ENCODE peak calls at places on chromosome 18, in eight cellular contexts. One of them, this sample, is unnamed.

GRCh38 chr18:55585586-55586521 is 2.1 kb downstream of the TCF4 start:
- DNase-seq in GM23338: peak
- DNase-seq in Karpas-422: peak
- DNase-seq in A549: no peak
- DNase-seq in H9: peak
- DNase-seq in astrocyte: peak
- DNase-seq in OCI-LY7: peak
- DNase-seq in GM23248: peak
- DNase-seq in this sample: peak

GRCh38 chr18:62357079-62357719 is 32.1 kb downstream of the TNFRSF11A start:
- DNase-seq in GM23338: no peak
- DNase-seq in Karpas-422: no peak
- DNase-seq in A549: no peak
- DNase-seq in H9: no peak
- DNase-seq in astrocyte: no peak
- DNase-seq in OCI-LY7: no peak
- DNase-seq in GM23248: no peak
- DNase-seq in this sample: no peak

GRCh38 chr18:31506024-31506742 is 8.2 kb downstream of the DSG2 start:
- DNase-seq in GM23338: peak
- DNase-seq in Karpas-422: peak
- DNase-seq in A549: peak
- DNase-seq in H9: no peak
- DNase-seq in astrocyte: peak
- DNase-seq in OCI-LY7: no peak
- DNase-seq in GM23248: peak
- DNase-seq in this sample: peak

GRCh38 chr18:67072789-67073188 is 443.7 kb downstream of the DSEL start:
- DNase-seq in GM23338: no peak
- DNase-seq in Karpas-422: no peak
- DNase-seq in A549: no peak
- DNase-seq in H9: no peak
- DNase-seq in astrocyte: no peak
- DNase-seq in OCI-LY7: no peak
- DNase-seq in GM23248: no peak
- DNase-seq in this sample: no peak

GRCh38 chr18:77081387-77081773 is 51.2 kb downstream of the MBP start:
- DNase-seq in GM23338: no peak
- DNase-seq in Karpas-422: peak
- DNase-seq in A549: no peak
- DNase-seq in H9: no peak
- DNase-seq in astrocyte: peak
- DNase-seq in OCI-LY7: no peak
- DNase-seq in GM23248: peak
- DNase-seq in this sample: no peak

GRCh38 chr18:36769172-36769571 is 59.6 kb downstream of the TPGS2 start:
- DNase-seq in GM23338: no peak
- DNase-seq in Karpas-422: no peak
- DNase-seq in A549: no peak
- DNase-seq in H9: no peak
- DNase-seq in astrocyte: peak
- DNase-seq in OCI-LY7: no peak
- DNase-seq in GM23248: peak
- DNase-seq in this sample: no peak

GRCh38 chr18:51229328-51229727 is 31.8 kb upstream of the MEX3C start:
- DNase-seq in GM23338: no peak
- DNase-seq in Karpas-422: no peak
- DNase-seq in A549: no peak
- DNase-seq in H9: no peak
- DNase-seq in astrocyte: no peak
- DNase-seq in OCI-LY7: no peak
- DNase-seq in GM23248: no peak
- DNase-seq in this sample: no peak

GRCh38 chr18:26544459-26544858 is 3.9 kb downstream of the KCTD1 start:
- DNase-seq in GM23338: no peak
- DNase-seq in Karpas-422: no peak
- DNase-seq in A549: no peak
- DNase-seq in H9: no peak
- DNase-seq in astrocyte: no peak
- DNase-seq in OCI-LY7: no peak
- DNase-seq in GM23248: no peak
- DNase-seq in this sample: peak

GRCh38 chr18:36314754-36315153 is 17.2 kb downstream of the FHOD3 start:
- DNase-seq in GM23338: no peak
- DNase-seq in Karpas-422: no peak
- DNase-seq in A549: no peak
- DNase-seq in H9: peak
- DNase-seq in astrocyte: peak
- DNase-seq in OCI-LY7: no peak
- DNase-seq in GM23248: peak
- DNase-seq in this sample: peak

GRCh38 chr18:8715599-8715998 is 10.2 kb downstream of the MTCL1 start:
- DNase-seq in GM23338: no peak
- DNase-seq in Karpas-422: no peak
- DNase-seq in A549: no peak
- DNase-seq in H9: no peak
- DNase-seq in astrocyte: no peak
- DNase-seq in OCI-LY7: no peak
- DNase-seq in GM23248: no peak
- DNase-seq in this sample: no peak
- H3K4me2 ChIP-seq in GM23338: no peak
- H3K4me2 ChIP-seq in Karpas-422: no peak
- H3K4me2 ChIP-seq in A549: peak
- H3K4me2 ChIP-seq in H9: no peak
- H3K4me2 ChIP-seq in astrocyte: no peak
- H3K4me2 ChIP-seq in OCI-LY7: no peak
- H3K4me2 ChIP-seq in GM23248: no peak
- H3K4me2 ChIP-seq in this sample: no peak

GRCh38 chr18:1691860-1692259 is 787.2 kb downstream of the ADCYAP1 start:
- DNase-seq in GM23338: no peak
- DNase-seq in Karpas-422: no peak
- DNase-seq in A549: no peak
- DNase-seq in H9: no peak
- DNase-seq in astrocyte: no peak
- DNase-seq in OCI-LY7: no peak
- DNase-seq in GM23248: no peak
- DNase-seq in this sample: no peak
- H3K4me2 ChIP-seq in GM23338: no peak
- H3K4me2 ChIP-seq in Karpas-422: no peak
- H3K4me2 ChIP-seq in A549: no peak
- H3K4me2 ChIP-seq in H9: no peak
- H3K4me2 ChIP-seq in astrocyte: no peak
- H3K4me2 ChIP-seq in OCI-LY7: no peak
- H3K4me2 ChIP-seq in GM23248: no peak
- H3K4me2 ChIP-seq in this sample: no peak

DNA sequence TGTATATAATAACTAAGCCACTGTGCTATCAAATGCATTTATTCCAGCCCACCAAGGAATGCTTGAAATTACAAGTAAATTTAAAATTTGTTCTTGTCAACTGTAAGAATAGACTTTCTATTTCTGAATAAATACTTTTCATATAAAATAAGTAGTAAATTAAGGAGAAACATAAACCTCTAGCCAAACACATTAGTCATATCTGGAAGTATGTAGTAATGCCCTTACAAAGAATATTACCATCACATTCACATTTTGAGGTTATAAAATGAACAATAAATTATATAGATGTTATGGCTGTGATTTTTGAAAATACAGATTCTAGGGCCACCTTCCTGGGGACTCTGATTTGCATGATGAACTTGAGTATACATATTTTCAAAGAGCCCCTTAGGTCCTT is 54.7 kb downstream of the SERPINB7 start:
- DNase-seq in GM23338: no peak
- DNase-seq in Karpas-422: no peak
- DNase-seq in A549: no peak
- DNase-seq in H9: no peak
- DNase-seq in astrocyte: no peak
- DNase-seq in OCI-LY7: no peak
- DNase-seq in GM23248: peak
- DNase-seq in this sample: no peak
- H3K4me2 ChIP-seq in GM23338: no peak
- H3K4me2 ChIP-seq in Karpas-422: no peak
- H3K4me2 ChIP-seq in A549: no peak
- H3K4me2 ChIP-seq in H9: no peak
- H3K4me2 ChIP-seq in astrocyte: no peak
- H3K4me2 ChIP-seq in OCI-LY7: no peak
- H3K4me2 ChIP-seq in GM23248: peak
- H3K4me2 ChIP-seq in this sample: no peak

GRCh38 chr18:74241970-74242369 is 49.8 kb downstream of the CYB5A start:
- DNase-seq in GM23338: no peak
- DNase-seq in Karpas-422: no peak
- DNase-seq in A549: no peak
- DNase-seq in H9: no peak
- DNase-seq in astrocyte: no peak
- DNase-seq in OCI-LY7: no peak
- DNase-seq in GM23248: no peak
- DNase-seq in this sample: no peak
- H3K4me2 ChIP-seq in GM23338: no peak
- H3K4me2 ChIP-seq in Karpas-422: no peak
- H3K4me2 ChIP-seq in A549: peak
- H3K4me2 ChIP-seq in H9: no peak
- H3K4me2 ChIP-seq in astrocyte: no peak
- H3K4me2 ChIP-seq in OCI-LY7: no peak
- H3K4me2 ChIP-seq in GM23248: no peak
- H3K4me2 ChIP-seq in this sample: no peak

GRCh38 chr18:8675057-8675456 is 30.3 kb upstream of the MTCL1 start:
- DNase-seq in GM23338: no peak
- DNase-seq in Karpas-422: no peak
- DNase-seq in A549: no peak
- DNase-seq in H9: no peak
- DNase-seq in astrocyte: no peak
- DNase-seq in OCI-LY7: no peak
- DNase-seq in GM23248: no peak
- DNase-seq in this sample: no peak

GRCh38 chr18:8667846-8668245 is 37.5 kb upstream of the MTCL1 start:
- DNase-seq in GM23338: no peak
- DNase-seq in Karpas-422: no peak
- DNase-seq in A549: no peak
- DNase-seq in H9: no peak
- DNase-seq in astrocyte: peak
- DNase-seq in OCI-LY7: no peak
- DNase-seq in GM23248: peak
- DNase-seq in this sample: peak

GRCh38 chr18:8669571-8669970 is 35.8 kb upstream of the MTCL1 start:
- DNase-seq in GM23338: no peak
- DNase-seq in Karpas-422: no peak
- DNase-seq in A549: no peak
- DNase-seq in H9: no peak
- DNase-seq in astrocyte: no peak
- DNase-seq in OCI-LY7: no peak
- DNase-seq in GM23248: no peak
- DNase-seq in this sample: no peak

GRCh38 chr18:8668381-8668780 is 37.0 kb upstream of the MTCL1 start:
- DNase-seq in GM23338: no peak
- DNase-seq in Karpas-422: no peak
- DNase-seq in A549: no peak
- DNase-seq in H9: no peak
- DNase-seq in astrocyte: no peak
- DNase-seq in OCI-LY7: no peak
- DNase-seq in GM23248: no peak
- DNase-seq in this sample: no peak

GRCh38 chr18:8673276-8674209 is 31.8 kb upstream of the MTCL1 start:
- DNase-seq in GM23338: no peak
- DNase-seq in Karpas-422: no peak
- DNase-seq in A549: no peak
- DNase-seq in H9: no peak
- DNase-seq in astrocyte: no peak
- DNase-seq in OCI-LY7: no peak
- DNase-seq in GM23248: no peak
- DNase-seq in this sample: peak
- H3K4me2 ChIP-seq in GM23338: no peak
- H3K4me2 ChIP-seq in Karpas-422: no peak
- H3K4me2 ChIP-seq in A549: peak
- H3K4me2 ChIP-seq in H9: no peak
- H3K4me2 ChIP-seq in astrocyte: no peak
- H3K4me2 ChIP-seq in OCI-LY7: no peak
- H3K4me2 ChIP-seq in GM23248: no peak
- H3K4me2 ChIP-seq in this sample: no peak

GRCh38 chr18:32507093-32507492 is 36.4 kb upstream of the GAREM1 start:
- DNase-seq in GM23338: no peak
- DNase-seq in Karpas-422: no peak
- DNase-seq in A549: no peak
- DNase-seq in H9: no peak
- DNase-seq in astrocyte: no peak
- DNase-seq in OCI-LY7: no peak
- DNase-seq in GM23248: no peak
- DNase-seq in this sample: no peak
- H3K4me2 ChIP-seq in GM23338: no peak
- H3K4me2 ChIP-seq in Karpas-422: no peak
- H3K4me2 ChIP-seq in A549: no peak
- H3K4me2 ChIP-seq in H9: no peak
- H3K4me2 ChIP-seq in astrocyte: no peak
- H3K4me2 ChIP-seq in OCI-LY7: no peak
- H3K4me2 ChIP-seq in GM23248: no peak
- H3K4me2 ChIP-seq in this sample: no peak